ENCODE peak calls at places on chromosomes 11 and 22, in six cellular contexts. One of them, this sample, is unnamed.

GRCh38 chr22:20877715-20878114 is 18.9 kb downstream of the SNAP29 start:
- DNase-seq in kidney: no peak
- DNase-seq in GM12865: no peak
- DNase-seq in Peyer's patch: no peak
- DNase-seq in epithelial cell of esophagus: no peak
- DNase-seq in HL-60: no peak
- DNase-seq in this sample: no peak

GRCh38 chr11:64898541-64898940 is 18.5 kb downstream of the ATG2A start:
- DNase-seq in kidney: no peak
- DNase-seq in GM12865: no peak
- DNase-seq in Peyer's patch: no peak
- DNase-seq in epithelial cell of esophagus: no peak
- DNase-seq in HL-60: no peak
- DNase-seq in this sample: no peak

GRCh38 chr11:25910090-25910489 is 421.8 kb upstream of the ANO3 start:
- DNase-seq in kidney: no peak
- DNase-seq in GM12865: no peak
- DNase-seq in Peyer's patch: no peak
- DNase-seq in epithelial cell of esophagus: peak
- DNase-seq in HL-60: no peak
- DNase-seq in this sample: peak

GRCh38 chr11:128814856-128815705 is 52.0 kb downstream of the KCNJ1 start:
- DNase-seq in kidney: no peak
- DNase-seq in GM12865: no peak
- DNase-seq in Peyer's patch: no peak
- DNase-seq in epithelial cell of esophagus: peak
- DNase-seq in HL-60: peak
- DNase-seq in this sample: peak

GRCh38 chr22:25113316-25113721 is 86.3 kb upstream of the CRYBB3 start:
- DNase-seq in kidney: peak
- DNase-seq in GM12865: no peak
- DNase-seq in Peyer's patch: no peak
- DNase-seq in epithelial cell of esophagus: peak
- DNase-seq in HL-60: no peak
- DNase-seq in this sample: peak

GRCh38 chr11:95485115-95485900 is 254.3 kb upstream of the SESN3 start:
- DNase-seq in kidney: no peak
- DNase-seq in GM12865: no peak
- DNase-seq in Peyer's patch: no peak
- DNase-seq in epithelial cell of esophagus: peak
- DNase-seq in HL-60: no peak
- DNase-seq in this sample: peak

GRCh38 chr22:38350444-38351359 is 33.5 kb upstream of the CSNK1E start:
- DNase-seq in kidney: peak
- DNase-seq in GM12865: no peak
- DNase-seq in Peyer's patch: peak
- DNase-seq in epithelial cell of esophagus: no peak
- DNase-seq in HL-60: no peak
- DNase-seq in this sample: no peak

GRCh38 chr11:115659061-115659963 is 155.1 kb upstream of the CADM1 start:
- DNase-seq in kidney: no peak
- DNase-seq in GM12865: peak
- DNase-seq in Peyer's patch: no peak
- DNase-seq in epithelial cell of esophagus: no peak
- DNase-seq in HL-60: peak
- DNase-seq in this sample: peak

GRCh38 chr11:12715941-12716340 is 41.7 kb downstream of the TEAD1 start:
- DNase-seq in kidney: peak
- DNase-seq in GM12865: no peak
- DNase-seq in Peyer's patch: no peak
- DNase-seq in epithelial cell of esophagus: no peak
- DNase-seq in HL-60: no peak
- DNase-seq in this sample: no peak

GRCh38 chr11:2312232-2313042 is 10.6 kb downstream of the TSPAN32 start:
- DNase-seq in kidney: peak
- DNase-seq in GM12865: no peak
- DNase-seq in Peyer's patch: peak
- DNase-seq in epithelial cell of esophagus: no peak
- DNase-seq in HL-60: no peak
- DNase-seq in this sample: peak

GRCh38 chr11:3109921-3110706 is 52.9 kb upstream of the CARS1 start:
- DNase-seq in kidney: peak
- DNase-seq in GM12865: peak
- DNase-seq in Peyer's patch: peak
- DNase-seq in epithelial cell of esophagus: peak
- DNase-seq in HL-60: peak
- DNase-seq in this sample: peak

GRCh38 chr11:111977141-111978027 is 40.2 kb downstream of the DIXDC1 start:
- DNase-seq in kidney: peak
- DNase-seq in GM12865: peak
- DNase-seq in Peyer's patch: peak
- DNase-seq in epithelial cell of esophagus: peak
- DNase-seq in HL-60: no peak
- DNase-seq in this sample: no peak

GRCh38 chr11:114027396-114027795 is 32.1 kb upstream of the ZBTB16 start:
- DNase-seq in kidney: no peak
- DNase-seq in GM12865: no peak
- DNase-seq in Peyer's patch: no peak
- DNase-seq in epithelial cell of esophagus: no peak
- DNase-seq in HL-60: no peak
- DNase-seq in this sample: no peak

GRCh38 chr11:27431808-27432207 is 40.8 kb downstream of the LGR4 start:
- DNase-seq in kidney: no peak
- DNase-seq in GM12865: no peak
- DNase-seq in Peyer's patch: no peak
- DNase-seq in epithelial cell of esophagus: no peak
- DNase-seq in HL-60: no peak
- DNase-seq in this sample: no peak

GRCh38 chr11:122340607-122341006 is 224.6 kb upstream of the BLID start:
- DNase-seq in kidney: no peak
- DNase-seq in GM12865: no peak
- DNase-seq in Peyer's patch: no peak
- DNase-seq in epithelial cell of esophagus: no peak
- DNase-seq in HL-60: no peak
- DNase-seq in this sample: no peak

GRCh38 chr11:116576523-116576922 is 196.3 kb downstream of the BUD13 start:
- DNase-seq in kidney: peak
- DNase-seq in GM12865: no peak
- DNase-seq in Peyer's patch: no peak
- DNase-seq in epithelial cell of esophagus: peak
- DNase-seq in HL-60: no peak
- DNase-seq in this sample: peak

GRCh38 chr22:23556026-23556620 is 24.0 kb downstream of the IGLL1 start:
- DNase-seq in kidney: no peak
- DNase-seq in GM12865: no peak
- DNase-seq in Peyer's patch: no peak
- DNase-seq in epithelial cell of esophagus: no peak
- DNase-seq in HL-60: no peak
- DNase-seq in this sample: no peak

GRCh38 chr11:1301220-1302000 is 8.0 kb downstream of the TOLLIP start:
- DNase-seq in kidney: no peak
- DNase-seq in GM12865: no peak
- DNase-seq in Peyer's patch: no peak
- DNase-seq in epithelial cell of esophagus: no peak
- DNase-seq in HL-60: no peak
- DNase-seq in this sample: no peak

GRCh38 chr11:64743591-64744543 is at the start of gene RASGRP2:
- DNase-seq in kidney: peak
- DNase-seq in GM12865: peak
- DNase-seq in Peyer's patch: peak
- DNase-seq in epithelial cell of esophagus: peak
- DNase-seq in HL-60: peak
- DNase-seq in this sample: no peak

GRCh38 chr11:62013266-62014157 is 46.1 kb upstream of the FTH1 start:
- DNase-seq in kidney: peak
- DNase-seq in GM12865: no peak
- DNase-seq in Peyer's patch: no peak
- DNase-seq in epithelial cell of esophagus: peak
- DNase-seq in HL-60: no peak
- DNase-seq in this sample: peak

GRCh38 chr11:109364851-109365250 is 57.1 kb upstream of the C11orf87 start:
- DNase-seq in kidney: no peak
- DNase-seq in GM12865: no peak
- DNase-seq in Peyer's patch: no peak
- DNase-seq in epithelial cell of esophagus: no peak
- DNase-seq in HL-60: no peak
- DNase-seq in this sample: no peak

GRCh38 chr22:50217543-50218152 is 16.8 kb downstream of the SELENOO start:
- DNase-seq in kidney: no peak
- DNase-seq in GM12865: no peak
- DNase-seq in Peyer's patch: no peak
- DNase-seq in epithelial cell of esophagus: no peak
- DNase-seq in HL-60: no peak
- DNase-seq in this sample: no peak

GRCh38 chr22:27557554-27558060 is 243.9 kb downstream of the MN1 start:
- DNase-seq in kidney: no peak
- DNase-seq in GM12865: no peak
- DNase-seq in Peyer's patch: no peak
- DNase-seq in epithelial cell of esophagus: no peak
- DNase-seq in HL-60: no peak
- DNase-seq in this sample: no peak

GRCh38 chr22:39175127-39176066 is 22.9 kb upstream of the CBX7 start:
- DNase-seq in kidney: peak
- DNase-seq in GM12865: no peak
- DNase-seq in Peyer's patch: no peak
- DNase-seq in epithelial cell of esophagus: no peak
- DNase-seq in HL-60: no peak
- DNase-seq in this sample: no peak

GRCh38 chr11:110471315-110471714 is 41.6 kb downstream of the FDX1 start:
- DNase-seq in kidney: no peak
- DNase-seq in GM12865: no peak
- DNase-seq in Peyer's patch: no peak
- DNase-seq in epithelial cell of esophagus: no peak
- DNase-seq in HL-60: no peak
- DNase-seq in this sample: peak

GRCh38 chr11:465896-466538 is 15.9 kb downstream of the PTDSS2 start:
- DNase-seq in kidney: no peak
- DNase-seq in GM12865: no peak
- DNase-seq in Peyer's patch: no peak
- DNase-seq in epithelial cell of esophagus: peak
- DNase-seq in HL-60: peak
- DNase-seq in this sample: peak

GRCh38 chr11:9775393-9775780 is 111.5 kb downstream of the SWAP70 start:
- DNase-seq in kidney: no peak
- DNase-seq in GM12865: no peak
- DNase-seq in Peyer's patch: no peak
- DNase-seq in epithelial cell of esophagus: no peak
- DNase-seq in HL-60: no peak
- DNase-seq in this sample: no peak

GRCh38 chr11:9777066-9777465 is 113.2 kb downstream of the SWAP70 start:
- DNase-seq in kidney: no peak
- DNase-seq in GM12865: no peak
- DNase-seq in Peyer's patch: no peak
- DNase-seq in epithelial cell of esophagus: no peak
- DNase-seq in HL-60: no peak
- DNase-seq in this sample: no peak

GRCh38 chr11:9776203-9776602 is 112.3 kb downstream of the SWAP70 start:
- DNase-seq in kidney: no peak
- DNase-seq in GM12865: no peak
- DNase-seq in Peyer's patch: no peak
- DNase-seq in epithelial cell of esophagus: no peak
- DNase-seq in HL-60: no peak
- DNase-seq in this sample: no peak

GRCh38 chr11:9774591-9775392 is 110.9 kb downstream of the SWAP70 start:
- DNase-seq in kidney: no peak
- DNase-seq in GM12865: no peak
- DNase-seq in Peyer's patch: no peak
- DNase-seq in epithelial cell of esophagus: peak
- DNase-seq in HL-60: no peak
- DNase-seq in this sample: peak

GRCh38 chr11:9777525-9777924 is 113.6 kb downstream of the SWAP70 start:
- DNase-seq in kidney: no peak
- DNase-seq in GM12865: no peak
- DNase-seq in Peyer's patch: no peak
- DNase-seq in epithelial cell of esophagus: no peak
- DNase-seq in HL-60: no peak
- DNase-seq in this sample: no peak
- H3K4me3 ChIP-seq in kidney: no peak
- H3K4me3 ChIP-seq in GM12865: no peak
- H3K4me3 ChIP-seq in Peyer's patch: no peak
- H3K4me3 ChIP-seq in epithelial cell of esophagus: no peak
- H3K4me3 ChIP-seq in HL-60: no peak
- H3K4me3 ChIP-seq in this sample: no peak

GRCh38 chr11:123822591-123822990 is 16.4 kb upstream of the OR6M1 start:
- DNase-seq in kidney: no peak
- DNase-seq in GM12865: no peak
- DNase-seq in Peyer's patch: no peak
- DNase-seq in epithelial cell of esophagus: peak
- DNase-seq in HL-60: no peak
- DNase-seq in this sample: peak

DNA sequence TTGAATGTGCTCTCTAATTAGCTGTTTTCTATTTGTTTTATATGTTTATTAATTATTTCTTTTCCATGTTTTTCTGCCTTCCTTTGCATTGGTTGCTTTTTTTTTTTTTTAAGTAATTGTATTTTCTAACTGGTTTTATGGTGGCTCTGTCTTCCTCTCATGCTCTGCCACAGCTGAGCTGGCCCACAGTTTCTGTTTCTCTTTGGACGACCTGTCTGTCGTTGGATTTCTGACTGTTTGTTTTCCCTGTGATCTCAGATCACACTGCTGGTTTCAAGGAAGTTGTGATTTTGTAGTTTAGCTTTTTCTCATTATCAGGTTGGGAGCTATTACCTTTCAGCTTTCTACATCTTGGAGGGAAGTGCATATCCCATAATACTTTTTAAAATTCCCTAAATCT is 15.9 kb upstream of the OR6M1 start:
- DNase-seq in kidney: no peak
- DNase-seq in GM12865: peak
- DNase-seq in Peyer's patch: no peak
- DNase-seq in epithelial cell of esophagus: no peak
- DNase-seq in HL-60: no peak
- DNase-seq in this sample: no peak
- H3K4me3 ChIP-seq in kidney: no peak
- H3K4me3 ChIP-seq in GM12865: no peak
- H3K4me3 ChIP-seq in Peyer's patch: no peak
- H3K4me3 ChIP-seq in epithelial cell of esophagus: no peak
- H3K4me3 ChIP-seq in HL-60: no peak
- H3K4me3 ChIP-seq in this sample: no peak

GRCh38 chr22:31491218-31491962 is 1.7 kb upstream of the EIF4ENIF1 start:
- DNase-seq in kidney: no peak
- DNase-seq in GM12865: no peak
- DNase-seq in Peyer's patch: no peak
- DNase-seq in epithelial cell of esophagus: no peak
- DNase-seq in HL-60: no peak
- DNase-seq in this sample: no peak
- H3K4me3 ChIP-seq in kidney: peak
- H3K4me3 ChIP-seq in GM12865: peak
- H3K4me3 ChIP-seq in Peyer's patch: no peak
- H3K4me3 ChIP-seq in epithelial cell of esophagus: peak
- H3K4me3 ChIP-seq in HL-60: no peak
- H3K4me3 ChIP-seq in this sample: no peak

DNA sequence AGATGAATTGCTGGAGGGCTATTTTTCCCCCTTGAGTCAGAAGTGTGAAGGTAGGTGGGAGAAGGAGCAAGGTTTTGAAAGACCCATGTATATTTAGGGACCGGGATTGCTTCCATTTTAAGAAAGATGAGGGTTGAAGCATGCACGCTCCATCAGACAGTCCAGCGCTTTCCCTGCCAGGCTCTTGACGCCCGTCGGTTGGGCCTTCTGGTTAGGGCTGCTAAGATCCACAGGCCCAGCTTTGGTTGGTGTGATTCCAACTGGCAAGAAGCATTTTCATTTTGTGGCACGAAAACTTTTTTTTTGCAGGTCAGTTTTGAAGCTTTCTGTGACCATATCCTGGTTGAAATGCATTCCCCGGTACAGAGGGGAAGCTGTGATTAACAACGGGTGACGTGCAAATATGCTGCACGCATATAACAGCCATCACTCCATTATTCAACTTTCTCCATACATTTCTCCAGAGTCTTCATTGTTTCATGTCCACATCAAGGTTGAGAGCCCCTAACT is 34.3 kb upstream of the MPPED1 start:
- DNase-seq in kidney: peak
- DNase-seq in GM12865: peak
- DNase-seq in Peyer's patch: no peak
- DNase-seq in epithelial cell of esophagus: no peak
- DNase-seq in HL-60: no peak
- DNase-seq in this sample: no peak
- H3K4me3 ChIP-seq in kidney: no peak
- H3K4me3 ChIP-seq in GM12865: no peak
- H3K4me3 ChIP-seq in Peyer's patch: no peak
- H3K4me3 ChIP-seq in epithelial cell of esophagus: no peak
- H3K4me3 ChIP-seq in HL-60: no peak
- H3K4me3 ChIP-seq in this sample: no peak